ENCODE peak calls at places on chromosomes 11 and 22, in four cellular contexts. G, V, M and R are unnamed samples.

GRCh38 chr11:57210731-57211335 is 26.2 kb downstream of the APLNR start:
- DNase-seq in M (no peak), V (no peak), G (no peak), R (no peak)

GRCh38 chr11:134474942-134475341 is 62.9 kb upstream of the B3GAT1 start:
- DNase-seq in G (no peak), V (no peak), M (no peak), R (no peak)

GRCh38 chr11:120808616-120809050 is 215.3 kb upstream of the TBCEL start:
- DNase-seq in M (peak; percentile 88), V (no peak), G (no peak), R (no peak)

GRCh38 chr11:44609028-44609782 is 43.7 kb downstream of the CD82 start:
- DNase-seq in M (no peak), V (no peak), G (no peak), R (peak; percentile 92)

GRCh38 chr11:17734418-17734911 is at the start of gene KCNC1:
- DNase-seq in G (peak; percentile 93), M (no peak), V (peak; percentile 46), R (no peak)

GRCh38 chr11:62545437-62546243 is 966 bp downstream of the AHNAK start:
- DNase-seq in V (peak; percentile 87), M (peak; percentile 86), G (peak; percentile 86), R (no peak)

GRCh38 chr11:34570584-34570983 is 50.3 kb upstream of the EHF start:
- DNase-seq in V (no peak), M (no peak), G (peak; percentile 27), R (no peak)

GRCh38 chr11:95256204-95256819 is 25.3 kb upstream of the SESN3 start:
- DNase-seq in V (no peak), M (no peak), G (no peak), R (no peak)

GRCh38 chr11:16769386-16769785 is 30.9 kb downstream of the C11orf58 start:
- DNase-seq in M (no peak), V (no peak), G (peak; percentile 1), R (no peak)

GRCh38 chr11:10646956-10647355 is 46.6 kb downstream of the IRAG1 start:
- DNase-seq in G (no peak), V (no peak), M (no peak), R (no peak)

GRCh38 chr11:63277345-63277943 is 34.0 kb upstream of the SLC22A25 start:
- DNase-seq in M (peak; percentile 41), G (no peak), V (no peak), R (no peak)

GRCh38 chr11:22807855-22808558 is 21.6 kb downstream of the SVIP start:
- DNase-seq in G (no peak), M (no peak), V (no peak), R (peak; percentile 13)

DNA sequence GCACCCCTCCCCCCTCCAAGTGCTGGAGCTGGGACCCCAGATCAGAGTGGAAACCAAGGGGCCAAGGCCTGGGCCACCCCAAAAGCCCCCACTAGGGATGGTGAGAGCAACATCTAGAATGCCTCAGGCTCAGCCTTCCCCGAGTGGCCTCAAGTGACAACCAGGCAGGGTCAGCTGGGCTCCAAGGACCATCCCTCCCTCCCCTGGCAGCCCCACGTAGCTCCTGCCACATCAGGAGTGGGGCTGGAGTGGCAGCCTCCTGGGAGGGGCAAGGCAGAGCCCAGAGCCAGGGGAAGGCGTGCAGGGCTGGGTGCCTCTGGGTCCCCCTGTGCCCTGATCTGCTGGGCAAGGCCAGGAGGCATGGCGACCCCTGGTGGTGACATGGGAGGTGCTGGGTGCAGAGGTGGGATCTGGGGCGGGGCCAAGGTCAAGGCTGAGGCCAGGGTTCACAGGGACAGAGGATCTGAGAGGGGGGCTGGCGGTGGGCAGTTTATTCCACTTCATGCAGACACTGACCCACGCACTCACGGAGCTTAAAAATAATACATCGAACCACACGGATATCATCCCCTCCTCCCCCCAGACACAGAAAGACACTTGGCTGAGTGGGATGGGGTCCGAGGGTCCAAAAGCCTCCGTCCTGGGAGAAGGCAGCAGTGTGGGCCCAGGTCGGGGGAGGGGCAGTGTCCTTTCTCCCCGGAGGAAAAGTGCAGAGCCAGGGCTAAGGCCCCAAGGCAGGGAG is 15.8 kb upstream of the EHD1 start:
- DNase-seq in G (peak; percentile 97), M (peak; percentile 76), V (peak; percentile 88), R (no peak)
- TF ChIP-seq NFIC in G (no peak), M (no peak), V (peak; percentile 62), R (no peak)

DNA sequence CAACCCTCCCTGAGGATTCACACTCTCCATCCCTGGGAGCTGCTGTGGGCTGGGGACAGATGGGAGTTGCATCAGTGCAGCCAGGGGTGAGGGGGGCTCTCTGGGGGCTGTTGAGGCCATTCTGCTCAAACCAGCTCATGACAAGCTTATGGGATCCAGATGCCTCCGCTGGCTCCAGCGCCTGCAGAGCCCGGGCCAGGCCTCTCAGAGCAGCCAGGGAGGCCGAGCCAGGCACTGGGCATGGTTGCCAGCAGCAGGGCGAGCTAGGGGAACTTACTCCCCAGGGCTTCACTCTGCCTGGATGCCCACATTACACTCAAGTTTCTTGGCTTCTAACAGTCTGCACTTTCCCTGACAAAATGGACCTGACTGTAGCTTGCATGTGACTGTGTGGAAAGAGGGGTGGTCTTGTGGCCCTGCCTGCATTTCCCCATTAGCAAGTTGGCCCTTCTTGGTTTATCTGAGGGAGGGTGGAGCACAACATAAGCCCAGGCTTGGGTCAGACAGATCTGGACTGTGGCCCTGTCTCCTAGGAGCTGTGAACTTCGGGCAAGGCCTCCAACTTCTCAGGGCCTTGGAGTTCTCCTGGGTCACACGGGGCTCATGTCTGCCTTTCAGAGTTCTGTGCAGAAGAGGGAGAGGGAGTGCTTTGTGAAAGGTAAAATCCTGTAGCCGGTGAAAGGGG is 34.5 kb upstream of the CYB5R3 start:
- DNase-seq in V (no peak), G (peak; percentile 65), M (no peak), R (no peak)
- TF ChIP-seq NFIC in V (no peak), G (no peak), M (no peak), R (no peak)

GRCh38 chr22:21972293-21972779 is 10.3 kb downstream of the TOP3B start:
- DNase-seq in M (peak; percentile 22), G (peak; percentile 88), V (peak; percentile 100), R (no peak)

GRCh38 chr22:21970037-21970799 is 12.4 kb downstream of the TOP3B start:
- DNase-seq in V (no peak), G (no peak), M (no peak), R (no peak)

GRCh38 chr22:21972806-21973205 is 9.8 kb downstream of the TOP3B start:
- DNase-seq in M (no peak), G (no peak), V (no peak), R (no peak)

GRCh38 chr22:21971858-21972275 is 10.7 kb downstream of the TOP3B start:
- DNase-seq in G (no peak), M (no peak), V (no peak), R (no peak)

GRCh38 chr22:21970800-21971617 is 11.6 kb downstream of the TOP3B start:
- DNase-seq in V (no peak), G (no peak), M (no peak), R (no peak)
- TF ChIP-seq NFIC in V (no peak), G (no peak), M (no peak), R (no peak)

GRCh38 chr11:12411806-12412727 is 34.7 kb downstream of the PARVA start:
- DNase-seq in G (peak; percentile 81), V (peak; percentile 76), M (peak; percentile 31), R (no peak)
- TF ChIP-seq NFIC in G (peak; percentile 56), V (no peak), M (no peak), R (no peak)

GRCh38 chr11:43367382-43368178 is 8.9 kb downstream of the TTC17 start:
- DNase-seq in V (no peak), M (no peak), G (no peak), R (peak; percentile 20)

GRCh38 chr11:43366597-43367121 is 7.9 kb downstream of the TTC17 start:
- DNase-seq in G (no peak), M (no peak), V (peak; percentile 36), R (no peak)
- TF ChIP-seq NFIC in G (no peak), M (no peak), V (no peak), R (no peak)

GRCh38 chr11:75555079-75555811 is 6.8 kb upstream of the SERPINH1 start:
- DNase-seq in G (no peak), M (no peak), V (no peak), R (no peak)
- TF ChIP-seq NFIC in G (no peak), M (no peak), V (no peak), R (no peak)

GRCh38 chr11:68408512-68408911 is 52.0 kb upstream of the PPP6R3 start:
- DNase-seq in G (no peak), V (no peak), M (no peak), R (no peak)
- TF ChIP-seq NFIC in G (no peak), V (no peak), M (no peak), R (no peak)

GRCh38 chr11:107591098-107591445 is at the start of gene ELMOD1:
- DNase-seq in G (peak; percentile 90), V (peak; percentile 58), M (peak; percentile 7), R (no peak)
- TF ChIP-seq NFIC in G (no peak), V (no peak), M (no peak), R (no peak)